ENCODE peak calls at places on chromosomes 4 and X, in six cellular contexts. Z is K562, F is NB4, A is GM12878, V is endothelial cell of umbilical vein, B is HepG2. I is an unnamed sample.

GRCh38 chrX:153766098-153766817 is 2.2 kb downstream of the PLXNB3 start:
- DNase-seq in Z (peak; percentile 91), F (peak; percentile 88), A (no peak), V (peak; percentile 58), B (peak; percentile 48), I (peak; percentile 30)

GRCh38 chrX:128518508-128518907 is 466.3 kb upstream of the ACTRT1 start:
- DNase-seq in Z (no peak), F (peak; percentile 30), A (no peak), V (peak; percentile 33), B (peak; percentile 6), I (no peak)

GRCh38 chrX:9610774-9611392 is 146.0 kb downstream of the TBL1X start:
- DNase-seq in Z (no peak), F (no peak), A (no peak), V (peak; percentile 77), B (no peak), I (no peak)

GRCh38 chr4:41887821-41888699 is 47.2 kb upstream of the TMEM33 start:
- DNase-seq in Z (peak; percentile 60), F (peak; percentile 71), A (no peak), V (peak; percentile 55), B (peak; percentile 23), I (peak; percentile 42)

GRCh38 chr4:155187989-155188388 is 20.4 kb upstream of the NPY2R start:
- DNase-seq in Z (no peak), F (no peak), A (no peak), V (no peak), B (no peak), I (no peak)

GRCh38 chrX:54788446-54788845 is 9.6 kb downstream of the ITIH6 start:
- DNase-seq in Z (no peak), F (no peak), A (no peak), V (no peak), B (no peak), I (no peak)

GRCh38 chrX:28520786-28521185 is 66.5 kb upstream of the IL1RAPL1 start:
- DNase-seq in Z (no peak), F (no peak), A (no peak), V (no peak), B (no peak), I (no peak)

GRCh38 chrX:37959212-37960021 is 46.9 kb upstream of the SYTL5 start:
- DNase-seq in Z (no peak), F (no peak), A (no peak), V (no peak), B (peak; percentile 95), I (no peak)

GRCh38 chrX:37905436-37906147 is 58.2 kb upstream of the DYNLT3 start:
- DNase-seq in Z (peak; percentile 1), F (peak; percentile 59), A (no peak), V (peak; percentile 18), B (no peak), I (peak; percentile 45)

GRCh38 chrX:107076158-107076557 is 42.5 kb downstream of the RBM41 start:
- DNase-seq in Z (no peak), F (no peak), A (no peak), V (no peak), B (no peak), I (no peak)
- TF ChIP-seq MYC in Z (no peak), F (no peak), A (no peak), V (no peak), B (no peak), I (no peak)

GRCh38 chr4:1597021-1597931 is 86.8 kb downstream of the FAM53A start:
- DNase-seq in Z (no peak), F (no peak), A (no peak), V (no peak), B (no peak), I (no peak)
- TF ChIP-seq MYC in Z (no peak), F (no peak), A (no peak), V (no peak), B (no peak), I (no peak)

GRCh38 chr4:7660640-7661039 is 225.9 kb upstream of the PSAPL1 start:
- DNase-seq in Z (no peak), F (no peak), A (no peak), V (no peak), B (no peak), I (no peak)
- TF ChIP-seq MYC in Z (no peak), F (no peak), A (no peak), V (no peak), B (no peak), I (no peak)

DNA sequence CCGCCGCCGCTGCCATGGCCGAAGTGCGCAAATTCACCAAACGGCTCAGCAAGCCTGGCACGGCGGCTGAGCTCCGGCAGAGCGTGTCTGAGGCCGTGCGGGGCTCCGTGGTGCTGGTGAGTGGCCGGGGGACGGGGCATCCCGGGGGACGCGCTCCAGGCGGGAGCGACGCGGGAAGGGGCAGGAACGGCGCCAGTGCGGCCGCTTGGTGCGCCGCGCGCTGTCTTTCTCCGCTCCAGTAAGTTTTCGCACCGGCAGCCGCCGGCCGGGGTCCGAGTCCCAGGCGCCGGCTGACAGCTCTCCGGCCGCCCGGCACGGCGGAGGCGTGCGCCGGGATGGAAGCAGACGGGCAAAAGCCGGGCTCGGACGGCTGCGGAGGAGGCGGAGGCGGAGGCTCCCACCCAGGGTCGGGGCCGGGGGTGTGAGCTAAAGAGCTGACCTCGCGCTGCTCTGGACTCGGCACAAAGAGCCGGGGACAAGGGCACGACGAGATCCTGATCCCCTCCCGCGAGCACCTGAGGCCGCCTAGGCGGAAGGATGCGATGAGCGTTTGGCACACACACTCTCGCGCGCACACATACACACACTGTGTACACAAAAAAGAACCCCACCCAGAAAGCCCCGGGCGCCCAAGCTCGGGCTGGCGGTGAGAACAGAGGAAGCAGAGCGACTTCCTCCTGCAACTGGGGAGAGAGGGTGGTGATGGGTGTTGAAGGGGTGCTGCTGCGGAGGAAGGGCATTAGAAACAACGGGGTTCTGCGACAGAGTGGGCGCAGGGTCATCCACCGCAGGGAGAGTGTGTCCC is 545 bp downstream of the DOCK11 start:
- DNase-seq in Z (peak; percentile 60), F (peak; percentile 82), A (no peak), V (peak; percentile 1), B (no peak), I (no peak)
- TF ChIP-seq MYC in Z (no peak), F (no peak), A (no peak), V (no peak), B (no peak), I (no peak)

GRCh38 chr4:139209470-139210063 is 32.5 kb upstream of the ELF2 start:
- DNase-seq in Z (no peak), F (no peak), A (no peak), V (no peak), B (no peak), I (no peak)

GRCh38 chr4:139219450-139220055 is 42.5 kb upstream of the ELF2 start:
- DNase-seq in Z (no peak), F (no peak), A (no peak), V (no peak), B (no peak), I (no peak)

GRCh38 chr4:139208404-139208945 is 31.5 kb upstream of the ELF2 start:
- DNase-seq in Z (peak; percentile 30), F (peak; percentile 95), A (no peak), V (no peak), B (peak; percentile 16), I (no peak)

GRCh38 chr4:139210486-139210885 is 33.5 kb upstream of the ELF2 start:
- DNase-seq in Z (no peak), F (no peak), A (no peak), V (no peak), B (no peak), I (no peak)

GRCh38 chr4:139214039-139214534 is 37.1 kb upstream of the ELF2 start:
- DNase-seq in Z (peak; percentile 80), F (peak; percentile 96), A (peak; percentile 65), V (no peak), B (peak; percentile 69), I (no peak)
- TF ChIP-seq MYC in Z (peak; percentile 78), F (no peak), A (no peak), V (no peak), B (no peak), I (no peak)